ENCODE peak calls at places on chromosomes 1 and 21, in four cellular contexts. One of them, this sample, is unnamed.

GRCh38 chr1:22831729-22832413 is 121.2 kb downstream of the EPHB2 start:
- DNase-seq in esophagus muscularis mucosa: no peak
- DNase-seq in breast epithelium: no peak
- DNase-seq in tibial nerve: no peak
- DNase-seq in this sample: no peak

GRCh38 chr21:34909492-34910292 is 139.4 kb downstream of the RUNX1 start:
- DNase-seq in esophagus muscularis mucosa: no peak
- DNase-seq in breast epithelium: no peak
- DNase-seq in tibial nerve: no peak
- DNase-seq in this sample: no peak

GRCh38 chr1:65068202-65069011 is 79.6 kb upstream of the AK4 start:
- DNase-seq in esophagus muscularis mucosa: no peak
- DNase-seq in breast epithelium: no peak
- DNase-seq in tibial nerve: no peak
- DNase-seq in this sample: peak

GRCh38 chr1:181033799-181034391 is at the start of gene MR1:
- DNase-seq in esophagus muscularis mucosa: peak
- DNase-seq in breast epithelium: no peak
- DNase-seq in tibial nerve: no peak
- DNase-seq in this sample: no peak

GRCh38 chr1:17307946-17308345 is at the start of gene PADI4:
- DNase-seq in esophagus muscularis mucosa: no peak
- DNase-seq in breast epithelium: no peak
- DNase-seq in tibial nerve: no peak
- DNase-seq in this sample: no peak

GRCh38 chr1:91757760-91758545 is 128.0 kb downstream of the TGFBR3 start:
- DNase-seq in esophagus muscularis mucosa: no peak
- DNase-seq in breast epithelium: no peak
- DNase-seq in tibial nerve: no peak
- DNase-seq in this sample: peak

GRCh38 chr1:41361495-41362356 is 492 bp downstream of the FOXO6 start:
- DNase-seq in esophagus muscularis mucosa: no peak
- DNase-seq in breast epithelium: no peak
- DNase-seq in tibial nerve: no peak
- DNase-seq in this sample: no peak

GRCh38 chr1:69246721-69247120 is 321.0 kb upstream of the LRRC7 start:
- DNase-seq in esophagus muscularis mucosa: no peak
- DNase-seq in breast epithelium: no peak
- DNase-seq in tibial nerve: no peak
- DNase-seq in this sample: no peak

GRCh38 chr1:246155923-246156322 is 351.2 kb downstream of the SMYD3 start:
- DNase-seq in esophagus muscularis mucosa: no peak
- DNase-seq in breast epithelium: no peak
- DNase-seq in tibial nerve: no peak
- DNase-seq in this sample: no peak

GRCh38 chr21:44006017-44006624 is 6.0 kb upstream of the TRAPPC10 start:
- DNase-seq in esophagus muscularis mucosa: no peak
- DNase-seq in breast epithelium: no peak
- DNase-seq in tibial nerve: no peak
- DNase-seq in this sample: peak

GRCh38 chr1:10867138-10867721 is 70.8 kb upstream of the CASZ1 start:
- DNase-seq in esophagus muscularis mucosa: no peak
- DNase-seq in breast epithelium: no peak
- DNase-seq in tibial nerve: peak
- DNase-seq in this sample: peak

GRCh38 chr1:226989081-226989747 is 49.1 kb downstream of the COQ8A start:
- DNase-seq in esophagus muscularis mucosa: peak
- DNase-seq in breast epithelium: no peak
- DNase-seq in tibial nerve: no peak
- DNase-seq in this sample: no peak

GRCh38 chr1:90994461-90994860 is 27.4 kb downstream of the ZNF644 start:
- DNase-seq in esophagus muscularis mucosa: no peak
- DNase-seq in breast epithelium: no peak
- DNase-seq in tibial nerve: no peak
- DNase-seq in this sample: no peak

GRCh38 chr1:40704817-40705733 is 13.6 kb downstream of the NFYC start:
- DNase-seq in esophagus muscularis mucosa: no peak
- DNase-seq in breast epithelium: no peak
- DNase-seq in tibial nerve: no peak
- DNase-seq in this sample: no peak

GRCh38 chr1:228082975-228083870 is 715 bp downstream of the ARF1 start:
- DNase-seq in esophagus muscularis mucosa: no peak
- DNase-seq in breast epithelium: no peak
- DNase-seq in tibial nerve: peak
- DNase-seq in this sample: peak

GRCh38 chr1:12031039-12031980 is 12.0 kb downstream of the MIIP start:
- DNase-seq in esophagus muscularis mucosa: no peak
- DNase-seq in breast epithelium: no peak
- DNase-seq in tibial nerve: no peak
- DNase-seq in this sample: no peak

GRCh38 chr21:39927304-39927886 is 60.2 kb downstream of the PCP4 start:
- DNase-seq in esophagus muscularis mucosa: no peak
- DNase-seq in breast epithelium: no peak
- DNase-seq in tibial nerve: no peak
- DNase-seq in this sample: no peak

GRCh38 chr1:219459321-219460105 is 153.4 kb downstream of the ZC3H11B start:
- DNase-seq in esophagus muscularis mucosa: no peak
- DNase-seq in breast epithelium: no peak
- DNase-seq in tibial nerve: no peak
- DNase-seq in this sample: no peak

GRCh38 chr1:85708826-85709222 is 591 bp upstream of the ZNHIT6 start:
- DNase-seq in esophagus muscularis mucosa: no peak
- DNase-seq in breast epithelium: no peak
- DNase-seq in tibial nerve: no peak
- DNase-seq in this sample: no peak

GRCh38 chr21:25767921-25768320 is 33.1 kb downstream of the GABPA start:
- DNase-seq in esophagus muscularis mucosa: no peak
- DNase-seq in breast epithelium: no peak
- DNase-seq in tibial nerve: no peak
- DNase-seq in this sample: no peak

GRCh38 chr1:201459052-201459451 is 9.9 kb downstream of the PHLDA3 start:
- DNase-seq in esophagus muscularis mucosa: no peak
- DNase-seq in breast epithelium: no peak
- DNase-seq in tibial nerve: no peak
- DNase-seq in this sample: no peak

GRCh38 chr21:27269646-27270045 is 302.8 kb upstream of the ADAMTS5 start:
- DNase-seq in esophagus muscularis mucosa: no peak
- DNase-seq in breast epithelium: no peak
- DNase-seq in tibial nerve: no peak
- DNase-seq in this sample: no peak

GRCh38 chr1:40849801-40850592 is 12.2 kb downstream of the CITED4 start:
- DNase-seq in esophagus muscularis mucosa: peak
- DNase-seq in breast epithelium: peak
- DNase-seq in tibial nerve: peak
- DNase-seq in this sample: peak

GRCh38 chr1:117681093-117681950 is 75.5 kb downstream of the TENT5C start:
- DNase-seq in esophagus muscularis mucosa: peak
- DNase-seq in breast epithelium: no peak
- DNase-seq in tibial nerve: no peak
- DNase-seq in this sample: no peak

GRCh38 chr1:247277211-247277610 is 21.3 kb downstream of the VN1R5 start:
- DNase-seq in esophagus muscularis mucosa: no peak
- DNase-seq in breast epithelium: no peak
- DNase-seq in tibial nerve: no peak
- DNase-seq in this sample: no peak

DNA sequence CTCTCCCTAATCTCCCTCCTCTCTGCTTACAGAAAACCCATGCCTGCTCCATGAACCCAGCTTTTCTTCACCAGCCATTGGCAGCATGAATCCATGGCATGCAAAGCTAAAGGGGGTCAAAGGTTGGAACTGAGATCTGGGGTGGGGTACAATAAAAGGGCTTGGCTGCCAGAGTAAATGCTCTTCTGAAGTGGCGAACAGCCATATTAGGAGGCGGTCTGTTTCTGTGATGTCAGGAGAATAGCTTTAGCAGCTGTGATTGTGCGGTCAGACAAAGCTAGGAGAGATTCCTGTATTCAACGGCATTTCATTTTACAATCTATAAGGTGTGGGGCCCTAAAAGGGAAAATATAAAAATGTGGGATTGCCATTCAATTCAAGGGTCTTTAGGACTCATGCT is 71.7 kb upstream of the TMPRSS2 start:
- DNase-seq in esophagus muscularis mucosa: no peak
- DNase-seq in breast epithelium: no peak
- DNase-seq in tibial nerve: no peak
- DNase-seq in this sample: no peak
- TF ChIP-seq POLR2A in esophagus muscularis mucosa: no peak
- TF ChIP-seq POLR2A in breast epithelium: no peak
- TF ChIP-seq POLR2A in tibial nerve: no peak
- TF ChIP-seq POLR2A in this sample: no peak

DNA sequence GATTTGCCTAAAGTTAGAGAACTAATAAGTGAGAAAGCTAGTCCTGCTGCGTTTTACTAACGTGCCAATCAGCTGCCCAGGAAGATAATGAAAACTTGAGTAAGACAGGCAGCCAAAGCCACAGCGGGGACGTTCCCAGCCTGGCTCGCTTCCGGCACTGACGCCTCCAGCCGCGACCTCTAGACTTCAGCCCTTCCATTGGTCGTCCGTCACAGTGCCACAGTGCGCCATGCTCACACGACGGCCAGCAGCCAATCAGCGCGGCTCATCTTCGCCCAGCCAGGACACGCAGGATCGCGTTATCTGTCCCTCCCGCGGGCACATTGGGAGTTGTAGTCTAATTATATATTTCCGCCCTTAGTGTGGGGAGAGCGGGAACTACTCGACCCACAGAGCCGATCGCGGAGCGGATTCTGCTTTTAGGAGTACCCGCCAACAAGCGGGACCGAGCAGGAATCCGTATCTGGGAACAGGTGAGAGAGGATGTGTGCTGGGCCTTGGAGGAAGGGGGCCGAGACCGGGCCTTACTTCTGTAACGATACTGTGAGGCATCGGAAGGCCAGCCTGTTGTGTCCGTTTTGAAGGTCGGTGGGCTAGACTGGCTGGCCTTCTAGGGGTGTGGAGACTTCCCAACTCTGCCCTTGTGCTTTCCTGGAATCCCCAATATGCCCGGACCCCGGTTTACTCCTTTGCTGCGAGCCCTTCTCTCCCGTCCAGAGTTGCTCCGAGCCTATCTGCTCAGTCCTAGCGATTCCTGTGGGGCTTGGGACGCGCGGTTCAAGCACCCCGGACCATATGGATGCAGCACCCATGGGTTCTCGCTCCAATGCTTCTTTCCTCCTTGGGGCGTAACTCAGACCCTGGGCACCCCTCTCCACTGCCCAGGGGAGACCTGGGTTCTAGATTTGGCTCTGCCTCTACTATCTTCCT is at the start of gene FDPS:
- DNase-seq in esophagus muscularis mucosa: peak
- DNase-seq in breast epithelium: peak
- DNase-seq in tibial nerve: peak
- DNase-seq in this sample: peak
- TF ChIP-seq CTCF in esophagus muscularis mucosa: peak
- TF ChIP-seq CTCF in breast epithelium: peak
- TF ChIP-seq CTCF in tibial nerve: peak
- TF ChIP-seq CTCF in this sample: peak

GRCh38 chr1:46173361-46173856 is 1.5 kb upstream of the TSPAN1 start:
- DNase-seq in esophagus muscularis mucosa: no peak
- DNase-seq in breast epithelium: no peak
- DNase-seq in tibial nerve: no peak
- DNase-seq in this sample: no peak

GRCh38 chr1:46172321-46172720 is 2.6 kb upstream of the TSPAN1 start:
- DNase-seq in esophagus muscularis mucosa: no peak
- DNase-seq in breast epithelium: no peak
- DNase-seq in tibial nerve: no peak
- DNase-seq in this sample: no peak

GRCh38 chr1:46175243-46175642 is 356 bp downstream of the TSPAN1 start:
- DNase-seq in esophagus muscularis mucosa: no peak
- DNase-seq in breast epithelium: no peak
- DNase-seq in tibial nerve: no peak
- DNase-seq in this sample: no peak

GRCh38 chr1:46176211-46176865 is at the start of gene P3R3URF:
- DNase-seq in esophagus muscularis mucosa: no peak
- DNase-seq in breast epithelium: no peak
- DNase-seq in tibial nerve: no peak
- DNase-seq in this sample: no peak

GRCh38 chr1:46174448-46175231 is at the start of gene TSPAN1:
- DNase-seq in esophagus muscularis mucosa: no peak
- DNase-seq in breast epithelium: no peak
- DNase-seq in tibial nerve: no peak
- DNase-seq in this sample: no peak
- TF ChIP-seq POLR2A in esophagus muscularis mucosa: no peak
- TF ChIP-seq POLR2A in breast epithelium: no peak
- TF ChIP-seq POLR2A in tibial nerve: no peak
- TF ChIP-seq POLR2A in this sample: no peak

DNA sequence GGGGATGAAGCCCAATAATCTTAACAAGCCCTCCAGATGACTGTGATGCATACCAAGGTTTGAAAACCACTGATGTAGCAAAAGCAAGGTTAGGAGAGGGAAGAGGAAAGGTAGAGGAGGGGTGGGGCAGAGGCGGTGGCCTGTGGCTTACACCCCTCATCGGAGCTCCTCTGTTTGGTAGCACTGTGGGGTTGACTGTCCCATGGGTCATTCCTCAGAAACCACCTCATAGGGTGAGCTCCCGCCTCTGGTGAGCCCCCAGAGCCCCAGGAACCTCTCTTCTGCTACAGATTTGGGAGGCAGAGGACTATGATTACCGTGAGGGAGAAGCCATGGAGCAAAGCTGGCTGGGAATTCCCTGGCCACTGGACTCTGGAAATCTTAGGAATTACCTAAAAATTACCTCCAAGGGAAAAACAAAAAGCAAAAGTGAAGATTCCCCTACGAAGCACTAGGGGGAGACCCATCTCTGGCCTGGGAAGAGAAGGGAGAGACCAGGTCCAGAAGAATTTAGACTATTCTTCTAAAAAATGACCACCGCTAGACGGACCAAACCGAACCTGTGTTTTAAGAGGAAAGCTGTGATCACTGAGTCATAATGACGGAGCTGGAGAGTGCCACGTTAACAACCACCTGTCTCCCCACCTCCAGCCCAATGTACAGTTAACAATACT is 1.5 kb upstream of the RASSF5 start:
- DNase-seq in esophagus muscularis mucosa: no peak
- DNase-seq in breast epithelium: no peak
- DNase-seq in tibial nerve: no peak
- DNase-seq in this sample: no peak
- TF ChIP-seq CTCF in esophagus muscularis mucosa: peak
- TF ChIP-seq CTCF in breast epithelium: peak
- TF ChIP-seq CTCF in tibial nerve: peak
- TF ChIP-seq CTCF in this sample: no peak

GRCh38 chr1:23867953-23868847 is at the start of gene FUCA1:
- DNase-seq in esophagus muscularis mucosa: peak
- DNase-seq in breast epithelium: peak
- DNase-seq in tibial nerve: peak
- DNase-seq in this sample: peak
- TF ChIP-seq POLR2A in esophagus muscularis mucosa: peak
- TF ChIP-seq POLR2A in breast epithelium: no peak
- TF ChIP-seq POLR2A in tibial nerve: peak
- TF ChIP-seq POLR2A in this sample: peak

This sample was measured in uterus.